ENCODE peak calls at places on chromosomes 5 and 9, in eight cellular contexts. J is adrenal gland, H is Calu3, S is fibroblast of pulmonary artery, P is nephron progenitor cell, G is upper lobe of right lung, Z is A549, L is cardiac fibroblast. C is an unnamed sample.

GRCh38 chr5:36363101-36363500 is 61.4 kb upstream of the RANBP3L start:
- DNase-seq in L (peak; percentile 65), G (no peak), P (no peak), S (peak; percentile 81), H (no peak), J (no peak), Z (peak; percentile 6), C (peak; percentile 70)

GRCh38 chr9:33068991-33069390 is 7.5 kb downstream of the SMU1 start:
- DNase-seq in J (no peak), S (no peak), Z (no peak), L (no peak), P (no peak), G (no peak), H (no peak), C (no peak)

GRCh38 chr9:33304367-33304766 is 14.1 kb downstream of the NFX1 start:
- DNase-seq in P (no peak), L (no peak), S (no peak), J (no peak), H (no peak), Z (no peak), G (no peak), C (no peak)

GRCh38 chr5:121850272-121850671 is 1.4 kb upstream of the FTMT start:
- DNase-seq in S (no peak), P (no peak), Z (no peak), G (no peak), J (no peak), H (no peak), L (no peak), C (no peak)

GRCh38 chr9:76562511-76562911 is 103.5 kb downstream of the GCNT1 start:
- DNase-seq in Z (no peak), L (peak; percentile 82), S (peak; percentile 73), P (no peak), H (no peak), J (no peak), G (no peak), C (peak; percentile 78)

GRCh38 chr5:170720984-170721383 is 62.5 kb upstream of the GABRP start:
- DNase-seq in G (no peak), P (no peak), H (no peak), S (no peak), L (no peak), J (no peak), Z (no peak), C (no peak)

GRCh38 chr9:98742325-98743280 is 33.9 kb upstream of the GABBR2 start:
- DNase-seq in J (no peak), H (no peak), S (peak; percentile 21), G (no peak), L (peak; percentile 4), Z (peak; percentile 13), P (no peak), C (peak; percentile 43)

GRCh38 chr5:65076251-65076869 is 307.6 kb downstream of the CWC27 start:
- DNase-seq in G (no peak), P (no peak), J (peak; percentile 28), H (peak; percentile 52), L (peak; percentile 97), Z (peak; percentile 43), S (peak; percentile 91), C (peak; percentile 38)

GRCh38 chr5:179478624-179479023 is 71.7 kb upstream of the RUFY1 start:
- DNase-seq in Z (no peak), L (no peak), S (no peak), G (no peak), P (no peak), H (no peak), J (no peak), C (no peak)

GRCh38 chr9:111700776-111701175 is 39.4 kb downstream of the GNG10 start:
- DNase-seq in Z (no peak), S (peak; percentile 31), H (no peak), L (peak; percentile 20), J (no peak), P (no peak), G (no peak), C (no peak)

GRCh38 chr9:97382099-97382718 is 29.7 kb upstream of the TDRD7 start:
- DNase-seq in Z (no peak), G (no peak), H (no peak), J (no peak), P (no peak), S (no peak), L (no peak), C (no peak)

GRCh38 chr5:112419050-112419595 is at the start of gene EPB41L4A:
- DNase-seq in G (peak; percentile 70), Z (peak; percentile 21), S (peak; percentile 13), P (peak; percentile 57), L (peak; percentile 38), J (peak; percentile 34), H (peak; percentile 58), C (no peak)

GRCh38 chr9:137156567-137157375 is 13.1 kb downstream of the LRRC26 start:
- DNase-seq in H (no peak), L (peak; percentile 53), G (no peak), S (peak; percentile 50), Z (no peak), J (no peak), P (peak; percentile 67), C (no peak)

GRCh38 chr5:88677943-88678779 is 204.8 kb downstream of the MEF2C start:
- DNase-seq in P (no peak), S (no peak), Z (no peak), J (no peak), L (no peak), G (no peak), H (no peak), C (no peak)

GRCh38 chr9:115250646-115251045 is 132.7 kb upstream of the TNC start:
- DNase-seq in S (peak; percentile 95), G (no peak), H (no peak), L (peak; percentile 88), Z (no peak), J (no peak), P (no peak), C (peak; percentile 95)

GRCh38 chr5:56543431-56544385 is 271.6 kb upstream of the MAP3K1 start:
- DNase-seq in H (peak; percentile 8), S (peak; percentile 23), P (no peak), G (no peak), L (no peak), J (no peak), Z (peak; percentile 31), C (no peak)

GRCh38 chr9:131997779-131998178 is 81.9 kb downstream of the MED27 start:
- DNase-seq in L (peak; percentile 85), G (no peak), J (peak; percentile 74), Z (no peak), H (no peak), P (no peak), S (peak; percentile 74), C (no peak)

GRCh38 chr9:128727626-128728248 is 3.8 kb upstream of the ZDHHC12 start:
- DNase-seq in L (no peak), H (no peak), G (no peak), S (no peak), J (no peak), Z (no peak), P (no peak), C (no peak)

GRCh38 chr9:121288874-121289553 is 21.1 kb downstream of the GSN start:
- DNase-seq in L (peak; percentile 92), H (peak; percentile 58), J (peak; percentile 83), G (peak; percentile 76), Z (no peak), P (peak; percentile 46), S (peak; percentile 88), C (peak; percentile 73)

GRCh38 chr5:159319363-159319762 is 10.9 kb downstream of the IL12B start:
- DNase-seq in P (no peak), S (no peak), L (no peak), Z (no peak), J (no peak), H (no peak), G (no peak), C (no peak)

GRCh38 chr9:109113239-109113638 is 6.5 kb downstream of the TMEM245 start:
- DNase-seq in P (no peak), L (no peak), S (no peak), G (no peak), J (no peak), Z (no peak), H (no peak), C (no peak)

GRCh38 chr9:26744362-26744965 is 148.1 kb downstream of the CAAP1 start:
- DNase-seq in Z (peak; percentile 4), G (no peak), P (no peak), L (peak; percentile 49), S (peak; percentile 50), J (no peak), H (peak; percentile 2), C (peak; percentile 4)

GRCh38 chr5:60455589-60455988 is 244.4 kb downstream of the DEPDC1B start:
- DNase-seq in P (no peak), G (no peak), L (no peak), H (no peak), J (no peak), Z (no peak), S (no peak), C (no peak)

GRCh38 chr9:98365227-98365669 is 109.8 kb upstream of the TBC1D2 start:
- DNase-seq in H (no peak), S (peak; percentile 71), G (no peak), Z (no peak), L (peak; percentile 53), J (no peak), P (no peak), C (peak; percentile 17)

GRCh38 chr9:104093647-104094533 is at the start of gene SMC2:
- DNase-seq in J (peak; percentile 91), L (peak; percentile 94), P (peak; percentile 92), S (peak; percentile 91), H (peak; percentile 89), Z (peak; percentile 87), G (peak; percentile 96), C (peak; percentile 83)
- TF ChIP-seq CTCF in J (no peak), L (no peak), P (no peak), S (no peak), H (no peak), Z (no peak), G (no peak), C (no peak)

GRCh38 chr5:72556351-72557146 is 49.3 kb upstream of the ZNF366 start:
- DNase-seq in H (peak; percentile 55), J (peak; percentile 63), G (peak; percentile 87), L (peak; percentile 90), S (peak; percentile 89), P (peak; percentile 73), Z (peak; percentile 45), C (peak; percentile 45)
- TF ChIP-seq CTCF in H (peak; percentile 39), J (no peak), G (peak; percentile 4), L (no peak), S (no peak), P (peak; percentile 45), Z (peak; percentile 54), C (peak; percentile 26)

GRCh38 chr9:84294551-84294950 is 46.0 kb downstream of the SLC28A3 start:
- DNase-seq in S (no peak), Z (no peak), J (no peak), H (no peak), G (no peak), P (no peak), L (no peak), C (no peak)
- TF ChIP-seq CTCF in S (no peak), Z (no peak), J (no peak), H (no peak), G (no peak), P (peak; percentile 16), L (no peak), C (peak; percentile 46)

GRCh38 chr5:116787570-116787969 is 212.9 kb upstream of the SEMA6A start:
- DNase-seq in Z (no peak), J (no peak), H (no peak), S (no peak), G (no peak), P (no peak), L (no peak), C (no peak)
- TF ChIP-seq CTCF in Z (no peak), J (no peak), H (no peak), S (no peak), G (no peak), P (no peak), L (no peak), C (no peak)

C was measured in HFFc6.